ENCODE peak calls at places on chromosome 5, in five cellular contexts. W is heart left ventricle, J is AG10803, H is NCI-H748 treated with DMSO at 0.1 percent for 48 hours, Z is D341Med. A is an unnamed sample.

GRCh38 chr5:150636391-150637244 is 3.8 kb upstream of the SYNPO start:
- DNase-seq in H (no peak), Z (no peak), J (peak), W (peak), A (no peak)

GRCh38 chr5:130678637-130679036 is 486.4 kb downstream of the HINT1 start:
- DNase-seq in J (no peak), W (no peak), H (no peak), Z (no peak), A (no peak)

GRCh38 chr5:3310551-3311340 is 284.9 kb upstream of the IRX1 start:
- DNase-seq in W (no peak), Z (no peak), J (peak), H (peak), A (peak)

GRCh38 chr5:77993141-77993540 is 217.0 kb upstream of the TBCA start:
- DNase-seq in H (peak), Z (no peak), W (no peak), J (no peak), A (peak)

GRCh38 chr5:61280205-61280604 is 51.9 kb upstream of the ZSWIM6 start:
- DNase-seq in H (peak), Z (no peak), W (no peak), J (peak), A (peak)

GRCh38 chr5:77651343-77651742 is 12.8 kb upstream of the OTP start:
- DNase-seq in H (no peak), J (no peak), W (no peak), Z (no peak), A (no peak)

GRCh38 chr5:40991168-40991980 is 79.8 kb downstream of the MROH2B start:
- DNase-seq in Z (no peak), H (no peak), W (peak), J (no peak), A (no peak)

GRCh38 chr5:14741721-14742426 is 77.4 kb downstream of the OTULIN start:
- DNase-seq in J (no peak), Z (no peak), W (no peak), H (peak), A (no peak)

GRCh38 chr5:168409601-168410458 is 76.4 kb upstream of the RARS1 start:
- DNase-seq in W (peak), J (peak), H (no peak), Z (no peak), A (no peak)

GRCh38 chr5:159752622-159753275 is 163.5 kb upstream of the ADRA1B start:
- DNase-seq in Z (no peak), J (no peak), W (no peak), H (no peak), A (no peak)

GRCh38 chr5:56094579-56095361 is 100.0 kb upstream of the IL6ST start:
- DNase-seq in W (no peak), H (no peak), Z (no peak), J (no peak), A (no peak)

GRCh38 chr5:159971514-159971913 is 37.4 kb upstream of the TTC1 start:
- DNase-seq in H (no peak), W (no peak), Z (no peak), J (no peak), A (no peak)

GRCh38 chr5:171745602-171746001 is 40.0 kb upstream of the SMIM23 start:
- DNase-seq in H (no peak), Z (no peak), W (no peak), J (peak), A (no peak)

GRCh38 chr5:56200856-56201638 is 32.1 kb downstream of the ANKRD55 start:
- DNase-seq in Z (peak), H (peak), J (peak), W (peak), A (no peak)

GRCh38 chr5:171316258-171317121 is 7.4 kb downstream of the TLX3 start:
- DNase-seq in J (no peak), W (no peak), H (no peak), Z (no peak), A (no peak)

GRCh38 chr5:172052454-172053236 is 46.2 kb upstream of the FBXW11 start:
- DNase-seq in Z (no peak), J (peak), H (no peak), W (peak), A (no peak)

GRCh38 chr5:137751869-137752491 is 2.2 kb downstream of the HNRNPA0 start:
- DNase-seq in W (no peak), H (peak), J (peak), Z (peak), A (peak)

GRCh38 chr5:168654225-168654624 is 75.1 kb upstream of the PANK3 start:
- DNase-seq in J (peak), H (no peak), Z (no peak), W (no peak), A (no peak)

GRCh38 chr5:5344051-5344571 is 78.4 kb upstream of the ICE1 start:
- DNase-seq in W (no peak), H (no peak), J (no peak), Z (no peak), A (no peak)

GRCh38 chr5:127673401-127673800 is 24.5 kb downstream of the CTXN3 start:
- DNase-seq in Z (no peak), J (no peak), H (no peak), W (no peak), A (no peak)

GRCh38 chr5:90834711-90835110 is 276.1 kb downstream of the ADGRV1 start:
- DNase-seq in W (no peak), Z (no peak), J (no peak), H (no peak), A (no peak)

GRCh38 chr5:162684145-162684544 is 616.6 kb downstream of the GABRG2 start:
- DNase-seq in J (no peak), H (no peak), W (no peak), Z (no peak), A (no peak)